ENCODE peak calls at places on chromosomes 4 and X, in eight cellular contexts. B is stimulated activated CD4-positive, alpha-beta T cell treated with anti-CD3 and anti-CD28 coated beads, Interleukin-2, amount 100 ng/mL, for 48 hours; Z is RPMI7951; F is esophagus squamous epithelium; X is mesothelial cell of epicardium; C is NCI-H460; Y is T1000; G is pancreas. R is an unnamed sample.

GRCh38 chr4:95095352-95095974 is 337.7 kb downstream of the BMPR1B start:
- DNase-seq in B (no peak), Z (peak), F (no peak), X (no peak), C (peak), Y (no peak), G (no peak), R (no peak)

GRCh38 chr4:81455895-81456294 is 15.8 kb downstream of the RASGEF1B start:
- DNase-seq in B (no peak), Z (no peak), F (no peak), X (no peak), C (no peak), Y (no peak), G (no peak), R (no peak)

GRCh38 chrX:45696762-45697161 is 496.1 kb upstream of the DIPK2B start:
- DNase-seq in B (no peak), Z (peak), F (no peak), X (no peak), C (no peak), Y (no peak), G (no peak), R (no peak)

GRCh38 chr4:184376136-184376838 is 98.1 kb downstream of the IRF2 start:
- DNase-seq in B (no peak), Z (peak), F (no peak), X (no peak), C (no peak), Y (no peak), G (no peak), R (no peak)

GRCh38 chrX:45385767-45386166 is 185.1 kb upstream of the DIPK2B start:
- DNase-seq in B (no peak), Z (no peak), F (no peak), X (no peak), C (no peak), Y (no peak), G (no peak), R (no peak)

GRCh38 chr4:113955411-113955810 is 24.0 kb downstream of the ARSJ start:
- DNase-seq in B (no peak), Z (no peak), F (no peak), X (no peak), C (no peak), Y (no peak), G (no peak), R (no peak)

GRCh38 chrX:101452051-101452450 is 33.2 kb upstream of the ARMCX4 start:
- DNase-seq in B (no peak), Z (no peak), F (no peak), X (no peak), C (no peak), Y (no peak), G (no peak), R (no peak)

GRCh38 chr4:53196195-53196641 is 169.6 kb downstream of the SCFD2 start:
- DNase-seq in B (no peak), Z (peak), F (no peak), X (no peak), C (no peak), Y (no peak), G (no peak), R (no peak)

GRCh38 chr4:1413221-1413663 is 7.0 kb upstream of the NKX1-1 start:
- DNase-seq in B (no peak), Z (no peak), F (no peak), X (no peak), C (no peak), Y (no peak), G (no peak), R (no peak)

GRCh38 chr4:61064636-61065035 is 135.5 kb upstream of the ADGRL3 start:
- DNase-seq in B (no peak), Z (no peak), F (no peak), X (no peak), C (no peak), Y (peak), G (no peak), R (no peak)

GRCh38 chr4:15469402-15470148 is at the start of gene CC2D2A:
- DNase-seq in B (no peak), Z (peak), F (no peak), X (no peak), C (no peak), Y (no peak), G (no peak), R (peak)

GRCh38 chrX:107721966-107722707 is 53.5 kb downstream of the TSC22D3 start:
- DNase-seq in B (no peak), Z (no peak), F (no peak), X (no peak), C (no peak), Y (no peak), G (no peak), R (no peak)